ENCODE peak calls at places on chromosomes 3 and 15, in four cellular contexts. W is OCI-LY7, O is H9, N is lower lobe of right lung. Q is an unnamed sample.

GRCh38 chr3:112980080-112980479 is 5.2 kb upstream of the CD200R1 start:
- DNase-seq in W (no peak), O (no peak), N (no peak), Q (no peak)

GRCh38 chr15:101003706-101004105 is 84.5 kb downstream of the LRRK1 start:
- DNase-seq in W (no peak), O (peak), N (no peak), Q (no peak)

GRCh38 chr15:53802672-53803071 is 43.2 kb upstream of the WDR72 start:
- DNase-seq in W (no peak), O (no peak), N (no peak), Q (no peak)

GRCh38 chr3:51773529-51773928 is 5.5 kb downstream of the IQCF6 start:
- DNase-seq in W (no peak), O (no peak), N (no peak), Q (no peak)

GRCh38 chr15:92166751-92167412 is 226.8 kb upstream of the ST8SIA2 start:
- DNase-seq in W (no peak), O (no peak), N (no peak), Q (peak)

GRCh38 chr15:40055576-40056293 is 16.8 kb upstream of the SRP14 start:
- DNase-seq in W (no peak), O (no peak), N (no peak), Q (no peak)

GRCh38 chr15:42138411-42138810 is 18.0 kb downstream of the PLA2G4F start:
- DNase-seq in W (no peak), O (no peak), N (no peak), Q (no peak)

GRCh38 chr15:48582472-48583235 is 62.9 kb downstream of the FBN1 start:
- DNase-seq in W (no peak), O (no peak), N (no peak), Q (no peak)

GRCh38 chr3:100759162-100759561 is 49.9 kb downstream of the TFG start:
- DNase-seq in W (no peak), O (no peak), N (no peak), Q (no peak)

GRCh38 chr3:179098388-179099077 is 26.9 kb upstream of the ZMAT3 start:
- DNase-seq in W (no peak), O (no peak), N (no peak), Q (no peak)

GRCh38 chr3:65019412-65020093 is 331.8 kb upstream of the ADAMTS9 start:
- DNase-seq in W (no peak), O (no peak), N (no peak), Q (no peak)

GRCh38 chr15:71659730-71660067 is 150.7 kb upstream of the NR2E3 start:
- DNase-seq in W (no peak), O (no peak), N (no peak), Q (no peak)

GRCh38 chr3:36149447-36149865 is 230.8 kb upstream of the STAC start:
- DNase-seq in W (no peak), O (no peak), N (no peak), Q (no peak)

GRCh38 chr3:120203016-120203415 is 82.0 kb downstream of the GPR156 start:
- DNase-seq in W (no peak), O (no peak), N (no peak), Q (no peak)

GRCh38 chr15:74203914-74204431 is 1.4 kb upstream of the STRA6 start:
- DNase-seq in W (no peak), O (peak), N (no peak), Q (no peak)

GRCh38 chr15:60758961-60759729 is 280.2 kb upstream of the ICE2 start:
- DNase-seq in W (no peak), O (no peak), N (no peak), Q (no peak)

GRCh38 chr3:67018105-67018788 is 20.1 kb downstream of the KBTBD8 start:
- DNase-seq in W (peak), O (no peak), N (peak), Q (no peak)

GRCh38 chr3:133868166-133868565 is 27.5 kb downstream of the RAB6B start:
- DNase-seq in W (no peak), O (no peak), N (no peak), Q (no peak)

GRCh38 chr15:29570121-29570930 is 251.9 kb downstream of the TJP1 start:
- DNase-seq in W (no peak), O (no peak), N (no peak), Q (peak)

GRCh38 chr3:185112186-185112585 is 40.7 kb downstream of the C3orf70 start:
- DNase-seq in W (no peak), O (no peak), N (no peak), Q (no peak)

GRCh38 chr3:46662771-46663551 is 30.5 kb downstream of the ALS2CL start:
- DNase-seq in W (no peak), O (no peak), N (peak), Q (no peak)

GRCh38 chr3:1446531-1446930 is 353.7 kb downstream of the CNTN6 start:
- DNase-seq in W (no peak), O (no peak), N (no peak), Q (no peak)

GRCh38 chr3:147656023-147656422 is 246.9 kb downstream of the ZIC1 start:
- DNase-seq in W (no peak), O (no peak), N (no peak), Q (no peak)

GRCh38 chr3:46913644-46914043 is 36.1 kb downstream of the PTH1R start:
- DNase-seq in W (no peak), O (no peak), N (no peak), Q (no peak)

GRCh38 chr3:57933589-57933988 is 74.6 kb upstream of the FLNB start:
- DNase-seq in W (no peak), O (no peak), N (no peak), Q (no peak)

GRCh38 chr3:17894434-17895060 is 152.1 kb upstream of the TBC1D5 start:
- DNase-seq in W (peak), O (peak), N (peak), Q (no peak)

GRCh38 chr3:25432191-25432720 is 4.2 kb downstream of the RARB start:
- DNase-seq in W (no peak), O (no peak), N (no peak), Q (no peak)

GRCh38 chr3:135456182-135456790 is 509.2 kb upstream of the PPP2R3A start:
- DNase-seq in W (no peak), O (peak), N (no peak), Q (no peak)

GRCh38 chr3:67655364-67656121 is 1.1 kb upstream of the SUCLG2 start:
- DNase-seq in W (peak), O (no peak), N (no peak), Q (no peak)

GRCh38 chr3:122092460-122093165 is 37.5 kb downstream of the CD86 start:
- DNase-seq in W (peak), O (peak), N (peak), Q (no peak)

GRCh38 chr3:124497487-124497886 is 232.8 kb upstream of the UMPS start:
- DNase-seq in W (no peak), O (no peak), N (no peak), Q (no peak)

GRCh38 chr3:107662109-107662477 is 139.3 kb downstream of the BBX start:
- DNase-seq in W (no peak), O (no peak), N (no peak), Q (no peak)

GRCh38 chr15:95068847-95069518 is 837.6 kb downstream of the MCTP2 start:
- DNase-seq in W (no peak), O (no peak), N (no peak), Q (no peak)

GRCh38 chr3:28726840-28727239 is 378.2 kb upstream of the AZI2 start:
- DNase-seq in W (peak), O (peak), N (peak), Q (no peak)

GRCh38 chr3:127714151-127714571 is 41.4 kb downstream of the ABTB1 start:
- DNase-seq in W (no peak), O (no peak), N (no peak), Q (no peak)
- H3K27ac ChIP-seq in W (no peak), O (no peak), N (peak), Q (no peak)

GRCh38 chr3:197468866-197469382 is 86.8 kb downstream of the BDH1 start:
- DNase-seq in W (no peak), O (no peak), N (no peak), Q (no peak)
- H3K27ac ChIP-seq in W (no peak), O (no peak), N (no peak), Q (peak)

GRCh38 chr3:189508784-189509489 is 122.3 kb upstream of the TP63 start:
- DNase-seq in W (no peak), O (no peak), N (no peak), Q (no peak)

GRCh38 chr3:189515916-189516531 is 115.2 kb upstream of the TP63 start:
- DNase-seq in W (no peak), O (no peak), N (no peak), Q (no peak)

GRCh38 chr3:189512039-189512438 is 119.2 kb upstream of the TP63 start:
- DNase-seq in W (no peak), O (no peak), N (no peak), Q (no peak)

GRCh38 chr3:189513281-189514151 is 117.7 kb upstream of the TP63 start:
- DNase-seq in W (no peak), O (no peak), N (no peak), Q (no peak)

GRCh38 chr3:189512824-189513223 is 118.4 kb upstream of the TP63 start:
- DNase-seq in W (no peak), O (no peak), N (no peak), Q (no peak)
- H3K27ac ChIP-seq in W (no peak), O (no peak), N (no peak), Q (no peak)

DNA sequence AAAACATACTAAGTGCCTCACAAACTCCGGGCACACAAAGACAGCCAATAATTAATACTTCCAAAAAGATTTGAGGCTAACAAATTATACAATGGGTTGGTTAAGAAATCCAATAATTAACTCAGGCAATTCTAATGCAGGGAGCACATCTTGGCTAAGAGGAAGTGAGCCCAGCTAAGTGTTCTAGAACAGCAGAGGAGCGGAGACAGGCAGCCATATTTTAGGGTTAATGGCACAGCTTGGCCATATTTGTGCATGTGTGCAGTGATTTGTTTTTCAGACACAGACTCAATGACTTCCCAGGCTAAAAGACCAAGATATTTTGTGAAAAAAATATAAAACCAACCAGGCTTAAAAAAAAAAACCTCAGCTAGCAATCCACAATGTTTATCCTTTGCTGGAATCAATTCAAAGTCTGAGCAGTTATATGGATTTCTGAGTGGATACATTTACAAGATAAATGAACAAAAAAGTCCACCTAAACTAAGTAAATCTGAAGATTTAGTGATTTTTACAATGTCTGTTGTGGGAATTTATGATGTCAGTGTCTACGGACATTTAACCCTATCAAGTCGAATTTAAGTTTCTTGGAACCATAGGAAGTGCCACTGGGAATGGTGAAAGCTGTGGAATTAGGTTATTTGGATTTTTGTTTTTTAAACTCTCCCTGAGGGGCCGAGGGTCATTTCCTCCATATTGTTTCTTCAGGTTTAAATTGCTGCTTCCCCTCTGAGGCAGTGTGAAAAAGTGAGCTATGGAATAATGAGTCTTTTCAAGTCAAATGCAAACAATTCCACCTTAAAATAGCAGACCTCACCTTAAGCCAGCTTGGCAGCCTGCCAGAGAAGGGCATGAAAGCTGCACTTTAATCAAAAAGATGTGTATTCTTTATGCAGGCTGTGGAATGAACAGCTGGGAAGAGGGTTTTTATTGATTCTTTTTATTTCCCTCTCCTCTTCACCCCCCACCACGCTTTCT is 413.7 kb upstream of the TBL1XR1 start:
- DNase-seq in W (no peak), O (no peak), N (peak), Q (no peak)
- H3K27ac ChIP-seq in W (no peak), O (peak), N (no peak), Q (no peak)

GRCh38 chr3:53078656-53079055 is 32.8 kb upstream of the SFMBT1 start:
- DNase-seq in W (no peak), O (no peak), N (no peak), Q (no peak)
- H3K27ac ChIP-seq in W (no peak), O (no peak), N (no peak), Q (no peak)

DNA sequence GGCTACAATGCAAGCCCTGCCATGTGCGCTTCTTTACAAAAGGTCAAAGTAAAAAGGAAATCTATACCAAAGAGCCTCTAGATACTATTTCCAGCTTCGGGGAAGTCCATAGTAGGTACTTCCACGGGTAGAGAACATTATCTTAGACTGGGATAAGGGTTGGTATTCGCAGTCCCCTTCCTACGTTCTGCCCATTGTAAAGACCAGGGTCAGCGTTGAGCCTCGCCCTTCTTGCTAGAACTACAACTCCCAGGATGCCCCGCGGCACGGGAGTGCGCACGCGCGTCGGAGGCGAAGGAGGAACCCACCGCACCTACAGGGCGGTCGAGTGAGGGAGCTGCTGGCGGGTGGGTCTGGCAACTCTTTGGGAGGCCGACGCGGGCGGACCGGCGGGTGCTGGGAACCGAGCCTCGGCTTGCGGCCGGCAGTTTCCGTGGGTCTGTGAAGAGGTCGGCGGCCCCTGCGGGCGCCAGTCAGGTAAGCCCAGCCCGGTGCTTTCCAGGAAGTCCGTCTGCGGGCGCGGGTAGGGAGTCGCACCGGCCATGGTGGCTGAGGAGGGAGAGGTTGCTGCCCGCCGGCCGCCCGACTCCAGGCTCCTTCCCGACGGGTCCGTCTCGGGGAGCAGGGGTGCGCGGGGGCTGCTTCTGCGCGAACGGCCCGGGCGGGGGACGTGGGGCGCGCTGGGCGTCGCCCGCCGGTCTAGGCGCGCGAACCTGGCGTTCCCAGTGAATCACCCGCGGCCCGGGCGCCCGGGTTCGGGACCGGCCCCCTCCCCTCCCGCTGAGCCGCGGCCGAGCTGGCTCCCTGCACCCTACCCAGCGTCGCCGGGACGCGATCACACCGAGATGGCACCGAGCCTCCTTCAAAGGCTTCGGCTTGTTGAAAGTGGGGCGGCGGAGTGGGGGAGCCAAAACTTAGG is at the start of gene TMOD3:
- DNase-seq in W (peak), O (peak), N (peak), Q (peak)
- H3K27ac ChIP-seq in W (peak), O (no peak), N (peak), Q (peak)

GRCh38 chr3:11604139-11604895 is 39.4 kb downstream of the VGLL4 start:
- DNase-seq in W (peak), O (no peak), N (no peak), Q (no peak)
- H3K27ac ChIP-seq in W (peak), O (no peak), N (peak), Q (peak)

GRCh38 chr15:69805248-69805953 is 292.3 kb downstream of the TLE3 start:
- DNase-seq in W (no peak), O (no peak), N (no peak), Q (no peak)
- H3K27ac ChIP-seq in W (no peak), O (no peak), N (peak), Q (no peak)

DNA sequence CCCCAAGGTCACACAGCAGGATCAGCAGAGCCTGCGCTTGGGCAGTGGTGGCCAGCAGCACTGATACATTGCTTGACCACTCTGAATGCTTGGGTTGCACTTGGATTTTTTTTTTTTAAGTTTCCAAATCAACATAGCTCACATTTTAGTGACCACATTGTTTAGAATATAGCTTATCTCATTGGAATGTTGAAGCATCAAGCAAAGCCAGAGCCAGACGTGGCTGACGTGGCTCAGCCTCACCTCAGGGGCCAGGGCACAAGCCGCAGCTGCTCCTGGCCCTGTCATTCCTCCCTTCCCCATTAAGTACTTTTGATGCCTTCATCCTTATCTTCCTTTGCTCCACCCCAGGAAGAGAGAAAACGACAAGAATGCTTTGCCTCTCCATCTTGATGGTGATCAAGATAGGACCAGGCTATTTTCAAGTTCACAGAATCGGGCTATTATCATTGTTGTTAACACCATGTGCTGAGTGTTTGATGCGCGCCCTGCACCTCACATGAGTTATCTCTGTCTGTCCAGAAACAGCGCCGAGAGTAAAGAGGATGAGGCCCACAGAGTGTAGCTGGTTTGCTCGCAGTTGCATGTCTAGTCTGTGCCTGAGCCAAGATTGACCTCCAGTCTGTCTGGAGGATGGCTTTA is 75.8 kb downstream of the AAGAB start:
- DNase-seq in W (no peak), O (no peak), N (peak), Q (no peak)
- H3K27ac ChIP-seq in W (no peak), O (no peak), N (peak), Q (no peak)

GRCh38 chr15:32908921-32909320 is 191.1 kb downstream of the GREM1 start:
- DNase-seq in W (peak), O (no peak), N (no peak), Q (no peak)
- H3K27ac ChIP-seq in W (peak), O (no peak), N (peak), Q (no peak)

Q was measured in caudate nucleus.